ENCODE peak calls at places on chromosomes 1 and 21, in nine cellular contexts. A, U, V, T, Y, W, O, H and E are unnamed samples.

GRCh38 chr1:24688621-24689195 is 45.6 kb downstream of the SRRM1 start:
- DNase-seq in A (peak; percentile 61), U (peak; percentile 79), V (peak; percentile 76), T (peak; percentile 86), Y (peak; percentile 72), W (no peak), O (peak; percentile 78), H (peak; percentile 80), E (peak; percentile 68)

GRCh38 chr1:147389532-147390184 is 147.2 kb downstream of the CHD1L start:
- DNase-seq in A (peak; percentile 58), U (no peak), V (no peak), T (no peak), Y (no peak), W (peak; percentile 20), O (no peak), H (no peak), E (no peak)

GRCh38 chr1:223039990-223040389 is 103.1 kb downstream of the TLR5 start:
- DNase-seq in A (no peak), U (no peak), V (no peak), T (no peak), Y (no peak), W (no peak), O (no peak), H (no peak), E (no peak)

GRCh38 chr1:164726235-164726634 is 167.3 kb downstream of the PBX1 start:
- DNase-seq in A (peak; percentile 96), U (no peak), V (no peak), T (no peak), Y (no peak), W (no peak), O (no peak), H (no peak), E (no peak)

GRCh38 chr1:90616395-90616794 is 100.7 kb downstream of the BARHL2 start:
- DNase-seq in A (no peak), U (peak; percentile 42), V (no peak), T (no peak), Y (no peak), W (no peak), O (no peak), H (no peak), E (no peak)

GRCh38 chr1:97044159-97044760 is 322.7 kb downstream of the PTBP2 start:
- DNase-seq in A (no peak), U (no peak), V (no peak), T (no peak), Y (no peak), W (no peak), O (no peak), H (no peak), E (no peak)

GRCh38 chr1:101002551-101002950 is 23.0 kb downstream of the DPH5 start:
- DNase-seq in A (peak; percentile 47), U (no peak), V (no peak), T (no peak), Y (no peak), W (no peak), O (no peak), H (no peak), E (no peak)

GRCh38 chr21:44065428-44065827 is 41.8 kb upstream of the PWP2 start:
- DNase-seq in A (peak; percentile 57), U (no peak), V (no peak), T (no peak), Y (peak; percentile 47), W (no peak), O (peak; percentile 19), H (no peak), E (peak; percentile 38)

GRCh38 chr1:243254233-243254926 is 701 bp downstream of the CEP170 start:
- DNase-seq in A (peak; percentile 48), U (peak; percentile 47), V (peak; percentile 68), T (peak; percentile 75), Y (peak; percentile 85), W (no peak), O (peak; percentile 84), H (peak; percentile 58), E (peak; percentile 57)

GRCh38 chr1:179590671-179591070 is 961 bp upstream of the TDRD5 start:
- DNase-seq in A (no peak), U (no peak), V (no peak), T (no peak), Y (no peak), W (no peak), O (no peak), H (no peak), E (no peak)

GRCh38 chr1:179588425-179589024 is 3.1 kb upstream of the TDRD5 start:
- DNase-seq in A (no peak), U (peak; percentile 4), V (no peak), T (no peak), Y (no peak), W (no peak), O (no peak), H (no peak), E (no peak)

GRCh38 chr1:179589524-179589923 is 2.1 kb upstream of the TDRD5 start:
- DNase-seq in A (no peak), U (no peak), V (no peak), T (no peak), Y (no peak), W (no peak), O (no peak), H (no peak), E (no peak)

GRCh38 chr1:179591592-179592580 is at the start of gene TDRD5:
- DNase-seq in A (no peak), U (peak; percentile 67), V (no peak), T (no peak), Y (no peak), W (no peak), O (no peak), H (no peak), E (no peak)

DNA sequence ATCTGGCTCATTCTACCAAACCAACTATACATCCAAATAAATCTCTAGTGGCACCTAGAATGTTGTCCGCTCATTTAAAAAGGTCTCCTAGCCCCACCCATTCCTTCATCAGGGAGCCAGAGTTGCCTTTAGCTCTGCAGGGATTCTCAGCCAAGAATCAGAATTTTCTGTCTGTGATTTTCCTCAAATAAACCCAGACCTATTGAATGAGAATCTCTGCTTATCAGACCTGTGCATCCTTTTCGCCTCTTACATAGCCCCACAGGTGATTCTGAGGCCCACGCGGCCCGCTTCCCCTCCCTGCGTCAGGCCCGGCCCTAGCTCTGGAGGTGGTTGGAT is 410 bp upstream of the TDRD5 start:
- DNase-seq in A (no peak), U (no peak), V (no peak), T (no peak), Y (no peak), W (no peak), O (no peak), H (no peak), E (no peak)
- H3K4me3 ChIP-seq in A (no peak overlapping the region), U (no peak overlapping the region), V (no peak overlapping the region), T (no peak overlapping the region), Y (no peak overlapping the region), W (peak overlapping the region; percentile 53), O (peak overlapping the region; percentile 48), H (no peak overlapping the region), E (peak overlapping the region; percentile 35)

DNA sequence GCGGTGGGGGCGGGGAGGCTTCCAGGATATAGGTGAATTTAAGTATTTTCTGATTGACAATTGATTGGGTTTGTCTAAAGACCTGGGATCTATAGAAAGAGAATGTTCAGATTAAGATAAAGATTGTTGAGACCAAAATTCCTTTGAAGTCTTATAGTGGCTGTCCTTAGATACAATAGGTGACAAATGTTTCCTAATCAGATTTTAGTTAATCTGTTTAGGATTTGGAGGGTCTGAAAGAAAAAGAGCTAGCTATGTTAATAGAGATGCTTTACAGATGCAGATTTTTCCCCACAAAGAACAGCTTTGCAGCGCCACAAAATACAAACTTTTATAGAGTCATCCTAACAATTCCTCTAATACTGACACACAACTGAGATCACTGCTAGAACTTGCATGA is 14.6 kb upstream of the EPRS1 start:
- DNase-seq in A (no peak), U (no peak), V (no peak), T (no peak), Y (no peak), W (no peak), O (no peak), H (no peak), E (no peak)
- H3K27ac ChIP-seq in A (no peak overlapping the region), U (no peak overlapping the region), V (no peak overlapping the region), T (no peak overlapping the region), Y (no peak overlapping the region), W (no peak overlapping the region), O (no peak overlapping the region), H (no peak overlapping the region), E (no peak overlapping the region)

GRCh38 chr1:157880621-157881020 is 39.0 kb upstream of the CD5L start:
- DNase-seq in A (no peak), U (no peak), V (no peak), T (no peak), Y (no peak), W (no peak), O (no peak), H (no peak), E (no peak)

GRCh38 chr1:157882560-157882959 is 41.0 kb upstream of the CD5L start:
- DNase-seq in A (no peak), U (no peak), V (no peak), T (no peak), Y (no peak), W (no peak), O (no peak), H (no peak), E (no peak)

DNA sequence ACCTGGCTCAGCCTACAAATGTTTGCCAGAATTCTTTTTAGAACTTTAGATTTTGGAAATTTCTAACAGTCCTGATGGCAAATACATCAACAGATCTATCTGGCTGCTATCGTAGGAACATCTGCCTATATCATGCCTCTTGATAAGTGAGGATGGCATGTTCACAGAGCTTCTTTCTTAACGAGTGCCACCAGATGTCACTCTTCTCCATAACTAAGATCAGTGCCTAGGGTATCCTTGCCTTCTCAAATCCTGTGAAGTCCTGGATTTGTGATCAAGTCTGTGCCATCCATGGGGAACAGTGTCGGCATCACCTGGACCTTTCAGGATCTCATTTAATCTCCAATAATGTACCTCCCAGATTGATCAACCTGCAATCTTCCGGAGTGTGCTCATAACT is 36.5 kb upstream of the CD5L start:
- DNase-seq in A (peak; percentile 35), U (no peak), V (no peak), T (no peak), Y (no peak), W (peak; percentile 18), O (no peak), H (no peak), E (no peak)
- TF ChIP-seq CTCF in A (peak; percentile 37), U (no peak), V (no peak), T (no peak), Y (no peak), W (peak; percentile 63), O (no peak), H (no peak), E (peak; percentile 38)

GRCh38 chr1:118960567-118961136 is 27.5 kb downstream of the TBX15 start:
- DNase-seq in A (no peak), U (no peak), V (no peak), T (peak; percentile 87), Y (no peak), W (no peak), O (peak; percentile 85), H (no peak), E (no peak)

GRCh38 chr1:118961156-118961555 is 27.0 kb downstream of the TBX15 start:
- DNase-seq in A (no peak), U (no peak), V (no peak), T (no peak), Y (no peak), W (no peak), O (no peak), H (no peak), E (no peak)

GRCh38 chr1:118960026-118960561 is 28.0 kb downstream of the TBX15 start:
- DNase-seq in A (no peak), U (no peak), V (no peak), T (no peak), Y (no peak), W (no peak), O (no peak), H (no peak), E (no peak)

GRCh38 chr1:118963456-118964430 is 24.4 kb downstream of the TBX15 start:
- DNase-seq in A (peak; percentile 30), U (no peak), V (no peak), T (no peak), Y (no peak), W (no peak), O (no peak), H (no peak), E (no peak)

GRCh38 chr1:118963138-118963455 is 25.0 kb downstream of the TBX15 start:
- DNase-seq in A (no peak), U (no peak), V (no peak), T (no peak), Y (no peak), W (no peak), O (no peak), H (no peak), E (no peak)
- H3K4me3 ChIP-seq in A (no peak overlapping the region), U (no peak overlapping the region), V (no peak overlapping the region), T (no peak overlapping the region), Y (no peak overlapping the region), W (no peak overlapping the region), O (no peak overlapping the region), H (no peak overlapping the region), E (no peak overlapping the region)